ENCODE peak calls at places on chromosomes 6 and 20, in seven cellular contexts. R is HFFc6, T is EL, Z is renal cortical epithelial cell, N is T-helper 1 cell, B is heart left ventricle, G is GM13976. J is an unnamed sample.

GRCh38 chr6:16316741-16317251 is 78.4 kb downstream of the GMPR start:
- DNase-seq in G (peak), B (no peak), N (no peak), T (peak), R (peak), Z (peak), J (peak)

GRCh38 chr6:32882879-32883250 is 28.9 kb downstream of the PSMB9 start:
- DNase-seq in T (peak), N (no peak), R (peak), G (no peak), Z (peak), B (no peak), J (no peak)

GRCh38 chr20:637559-637958 is 15.4 kb downstream of the SRXN1 start:
- DNase-seq in T (no peak), N (no peak), G (no peak), R (no peak), B (no peak), Z (no peak), J (no peak)

GRCh38 chr20:62136283-62137091 is 6.7 kb downstream of the PSMA7 start:
- DNase-seq in B (peak), T (peak), G (peak), N (peak), Z (peak), R (no peak), J (peak)

GRCh38 chr6:31851485-31851832 is 11.2 kb downstream of the NEU1 start:
- DNase-seq in N (no peak), T (no peak), G (no peak), B (no peak), Z (peak), R (no peak), J (no peak)

GRCh38 chr6:6688283-6688682 is 99.8 kb downstream of the LY86 start:
- DNase-seq in Z (no peak), G (peak), N (no peak), R (no peak), B (no peak), T (no peak), J (peak)

GRCh38 chr20:23298926-23299672 is 51.5 kb upstream of the NXT1 start:
- DNase-seq in R (no peak), T (no peak), N (no peak), Z (no peak), B (no peak), G (no peak), J (no peak)

GRCh38 chr6:10412165-10412947 is 2.5 kb downstream of the TFAP2A start:
- DNase-seq in B (no peak), T (peak), N (no peak), Z (peak), G (peak), R (peak), J (peak)

GRCh38 chr20:62597416-62598115 is 44.7 kb upstream of the SLCO4A1 start:
- DNase-seq in T (no peak), G (no peak), R (no peak), B (no peak), Z (no peak), N (no peak), J (no peak)

GRCh38 chr6:39496951-39497350 is 174.4 kb upstream of the KCNK16 start:
- DNase-seq in T (no peak), N (no peak), R (no peak), B (peak), G (no peak), Z (peak), J (no peak)

GRCh38 chr20:58890454-58891075 is 38.0 kb downstream of the GNAS start:
- DNase-seq in Z (peak), T (peak), G (peak), N (peak), R (peak), B (peak), J (peak)

GRCh38 chr20:39264506-39265172 is 302.5 kb downstream of the DHX35 start:
- DNase-seq in B (peak), R (peak), Z (peak), N (no peak), T (peak), G (peak), J (peak)

GRCh38 chr6:170376386-170377084 is 70.0 kb downstream of the FAM120B start:
- DNase-seq in T (no peak), G (no peak), B (no peak), R (no peak), N (no peak), Z (no peak), J (no peak)

GRCh38 chr6:3229566-3230274 is 2.3 kb upstream of the TUBB2B start:
- DNase-seq in B (no peak), R (no peak), Z (no peak), G (no peak), N (no peak), T (no peak), J (peak)

GRCh38 chr6:125867483-125867935 is 76.7 kb downstream of the NCOA7 start:
- DNase-seq in T (peak), Z (peak), G (no peak), N (no peak), R (peak), B (no peak), J (no peak)

GRCh38 chr20:50339196-50339901 is 148.7 kb downstream of the CEBPB start:
- DNase-seq in G (no peak), Z (no peak), B (no peak), T (peak), R (peak), N (no peak), J (peak)

GRCh38 chr6:32298632-32299336 is 72.9 kb downstream of the TSBP1 start:
- DNase-seq in R (peak), Z (peak), B (no peak), N (no peak), T (peak), G (no peak), J (no peak)

GRCh38 chr6:52155791-52156576 is 30.2 kb upstream of the IL17A start:
- DNase-seq in Z (peak), G (no peak), R (no peak), B (no peak), T (peak), N (no peak), J (peak)

GRCh38 chr20:11173936-11174335 is 500.1 kb upstream of the JAG1 start:
- DNase-seq in N (no peak), B (no peak), Z (no peak), G (no peak), T (no peak), R (no peak), J (no peak)